ENCODE peak calls at places on chromosomes 16 and 17, in ten cellular contexts. F, N, Z, W, S, G, K, M, B and U are unnamed samples.

GRCh38 chr16:48408688-48409087 is 23.5 kb upstream of the SIAH1 start:
- DNase-seq in W (no peak), M (no peak), F (no peak), G (no peak), B (no peak), S (no peak), K (no peak), N (peak), Z (no peak), U (no peak)

GRCh38 chr16:61366006-61366405 is 670.2 kb downstream of the CDH8 start:
- DNase-seq in F (no peak), S (peak), N (no peak), W (no peak), B (no peak), K (no peak), G (no peak), Z (no peak), M (no peak), U (no peak)

GRCh38 chr17:34382586-34383224 is 19.7 kb upstream of the CCL1 start:
- DNase-seq in S (no peak), F (no peak), Z (no peak), K (no peak), B (no peak), W (no peak), N (no peak), M (no peak), G (peak), U (no peak)

GRCh38 chr17:81713556-81714411 is 1.7 kb downstream of the SLC25A10 start:
- DNase-seq in M (no peak), N (peak), Z (peak), F (no peak), G (no peak), W (no peak), K (no peak), B (no peak), S (no peak), U (no peak)

GRCh38 chr17:30234954-30235353 is 543 bp downstream of the SLC6A4 start:
- DNase-seq in M (no peak), S (no peak), N (no peak), F (no peak), W (no peak), Z (no peak), K (no peak), B (no peak), G (peak), U (no peak)

GRCh38 chr17:6084226-6085161 is 14.3 kb downstream of the WSCD1 start:
- DNase-seq in W (peak), Z (no peak), G (no peak), M (no peak), B (no peak), K (peak), N (no peak), S (no peak), F (peak), U (no peak)

GRCh38 chr17:78369791-78370381 is 8.6 kb upstream of the PGS1 start:
- DNase-seq in W (no peak), Z (no peak), G (no peak), B (no peak), M (no peak), F (no peak), N (no peak), S (peak), K (no peak), U (no peak)

GRCh38 chr16:22321340-22322001 is 24.3 kb downstream of the POLR3E start:
- DNase-seq in N (peak), M (no peak), K (peak), Z (no peak), S (peak), B (peak), G (peak), F (peak), W (peak), U (peak)

GRCh38 chr16:81752225-81752875 is 26.7 kb upstream of the PLCG2 start:
- DNase-seq in K (peak), M (no peak), G (peak), W (peak), B (no peak), S (peak), N (peak), Z (peak), F (no peak), U (no peak)

GRCh38 chr16:89827383-89828198 is 684 bp upstream of the SPIRE2 start:
- DNase-seq in B (no peak), Z (peak), W (peak), K (no peak), S (peak), M (no peak), N (peak), F (no peak), G (no peak), U (no peak)